ENCODE peak calls at places on chromosomes 6 and 20, in six cellular contexts. F is GM12878, O is H1, U is HCT116, R is HepG2, C is K562. V is an unnamed sample.

GRCh38 chr6:153167026-153167891 is 36.2 kb upstream of the RGS17 start:
- DNase-seq in F (no peak), O (no peak), U (peak; percentile 82), R (peak; percentile 22), C (no peak), V (no peak)

GRCh38 chr6:227074-227782 is 65.1 kb upstream of the DUSP22 start:
- DNase-seq in F (peak; percentile 95), O (no peak), U (no peak), R (no peak), C (no peak), V (no peak)

GRCh38 chr6:41226752-41227151 is 1.4 kb upstream of the TREML4 start:
- DNase-seq in F (no peak), O (no peak), U (no peak), R (no peak), C (no peak), V (peak; percentile 32)

GRCh38 chr20:3109350-3110302 is 25.1 kb upstream of the AVP start:
- DNase-seq in F (no peak), O (no peak), U (no peak), R (no peak), C (no peak), V (no peak)

GRCh38 chr6:149306967-149307366 is 10.5 kb upstream of the TAB2 start:
- DNase-seq in F (no peak), O (no peak), U (no peak), R (no peak), C (no peak), V (no peak)

GRCh38 chr6:149717255-149717587 is 680 bp downstream of the LATS1 start:
- DNase-seq in F (no peak), O (no peak), U (no peak), R (no peak), C (no peak), V (no peak)

GRCh38 chr6:13766201-13766634 is 48.1 kb downstream of the MCUR1 start:
- DNase-seq in F (no peak), O (no peak), U (peak; percentile 29), R (no peak), C (no peak), V (peak; percentile 3)

GRCh38 chr6:66962082-66962481 is 1255.1 kb upstream of the EYS start:
- DNase-seq in F (no peak), O (no peak), U (no peak), R (no peak), C (no peak), V (no peak)

GRCh38 chr6:151847064-151847463 is 39.6 kb downstream of the ESR1 start:
- DNase-seq in F (no peak), O (peak; percentile 55), U (no peak), R (peak; percentile 46), C (no peak), V (peak; percentile 64)

GRCh38 chr20:46578745-46579144 is 28.3 kb upstream of the OCSTAMP start:
- DNase-seq in F (no peak), O (no peak), U (no peak), R (no peak), C (no peak), V (no peak)

GRCh38 chr6:159606786-159607185 is 86.3 kb downstream of the SOD2 start:
- DNase-seq in F (no peak), O (no peak), U (no peak), R (no peak), C (no peak), V (no peak)

GRCh38 chr6:110315856-110316398 is 42.2 kb downstream of the METTL24 start:
- DNase-seq in F (no peak), O (no peak), U (no peak), R (no peak), C (no peak), V (no peak)

GRCh38 chr20:51752343-51752951 is 15.7 kb downstream of the ATP9A start:
- DNase-seq in F (no peak), O (no peak), U (no peak), R (peak; percentile 71), C (no peak), V (no peak)

GRCh38 chr20:34065260-34065659 is 46.8 kb downstream of the EIF2S2 start:
- DNase-seq in F (no peak), O (no peak), U (no peak), R (no peak), C (no peak), V (no peak)

GRCh38 chr6:87393026-87393622 is 14.6 kb upstream of the CFAP206 start:
- DNase-seq in F (no peak), O (no peak), U (peak; percentile 62), R (peak; percentile 59), C (peak; percentile 42), V (no peak)

GRCh38 chr20:24438331-24438730 is 31.1 kb upstream of the SYNDIG1 start:
- DNase-seq in F (no peak), O (no peak), U (no peak), R (no peak), C (no peak), V (no peak)

GRCh38 chr20:34268851-34269668 is 27.8 kb downstream of the ASIP start:
- DNase-seq in F (no peak), O (peak; percentile 73), U (no peak), R (no peak), C (no peak), V (no peak)

GRCh38 chr6:136608991-136609390 is 58.8 kb upstream of the MAP7 start:
- DNase-seq in F (no peak), O (no peak), U (no peak), R (no peak), C (no peak), V (no peak)

GRCh38 chr6:136607204-136607931 is 57.1 kb upstream of the MAP7 start:
- DNase-seq in F (no peak), O (no peak), U (no peak), R (peak; percentile 22), C (no peak), V (no peak)

GRCh38 chr6:136611133-136611532 is 60.9 kb upstream of the MAP7 start:
- DNase-seq in F (no peak), O (no peak), U (peak; percentile 29), R (no peak), C (no peak), V (no peak)

GRCh38 chr6:136609878-136610706 is 59.9 kb upstream of the MAP7 start:
- DNase-seq in F (no peak), O (no peak), U (peak; percentile 98), R (peak; percentile 46), C (peak; percentile 74), V (no peak)

DNA sequence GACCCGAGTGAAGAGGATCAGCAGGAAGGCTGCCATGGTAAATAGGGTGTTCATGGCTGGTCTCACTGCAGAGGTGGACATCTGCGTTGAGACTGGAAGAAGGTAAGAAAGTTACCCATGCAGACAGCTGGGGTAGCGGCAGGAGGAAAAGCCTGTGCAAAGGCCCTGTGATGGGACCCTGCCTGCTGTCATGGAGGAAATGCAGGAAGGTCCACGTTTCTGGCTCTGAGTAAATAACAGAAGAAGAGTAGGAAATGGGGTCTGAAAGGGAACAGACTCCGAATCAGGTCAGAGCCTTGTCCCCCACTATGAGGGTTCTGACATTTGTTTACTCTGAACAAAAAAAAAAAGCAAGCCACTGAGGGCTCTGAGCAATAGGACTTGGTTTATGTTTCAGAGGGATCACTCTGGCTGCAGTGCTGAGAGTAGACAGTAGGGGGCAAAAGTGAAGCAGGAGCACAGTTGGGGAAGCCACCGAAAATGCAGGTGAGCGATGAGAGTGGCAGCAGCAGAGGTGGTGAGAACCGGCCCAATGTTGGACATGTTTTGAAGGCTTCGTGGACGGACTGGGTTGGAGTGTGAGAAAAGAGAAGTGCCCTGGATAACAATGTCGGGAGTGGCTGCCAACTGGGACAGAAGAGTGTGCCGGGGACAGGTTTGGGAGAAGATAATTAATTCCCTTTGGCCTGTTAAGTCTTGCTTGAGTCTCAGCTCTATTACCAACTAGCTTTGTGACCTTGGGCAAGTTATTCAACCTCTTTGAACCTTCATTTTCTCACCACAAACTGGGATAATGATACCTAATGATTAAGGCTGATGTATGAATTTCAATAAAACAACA is 57.9 kb upstream of the MAP7 start:
- DNase-seq in F (peak; percentile 17), O (peak; percentile 97), U (peak; percentile 75), R (peak; percentile 59), C (peak; percentile 57), V (no peak)
- TF ChIP-seq JUND in F (no peak), O (no peak), U (no peak), R (no peak), C (peak; percentile 7), V (no peak)

GRCh38 chr6:2157441-2158127 is 87.8 kb downstream of the GMDS start:
- DNase-seq in F (peak; percentile 34), O (no peak), U (peak; percentile 48), R (peak; percentile 23), C (no peak), V (no peak)
- TF ChIP-seq JUND in F (no peak), O (no peak), U (peak; percentile 14), R (no peak), C (no peak), V (no peak)

DNA sequence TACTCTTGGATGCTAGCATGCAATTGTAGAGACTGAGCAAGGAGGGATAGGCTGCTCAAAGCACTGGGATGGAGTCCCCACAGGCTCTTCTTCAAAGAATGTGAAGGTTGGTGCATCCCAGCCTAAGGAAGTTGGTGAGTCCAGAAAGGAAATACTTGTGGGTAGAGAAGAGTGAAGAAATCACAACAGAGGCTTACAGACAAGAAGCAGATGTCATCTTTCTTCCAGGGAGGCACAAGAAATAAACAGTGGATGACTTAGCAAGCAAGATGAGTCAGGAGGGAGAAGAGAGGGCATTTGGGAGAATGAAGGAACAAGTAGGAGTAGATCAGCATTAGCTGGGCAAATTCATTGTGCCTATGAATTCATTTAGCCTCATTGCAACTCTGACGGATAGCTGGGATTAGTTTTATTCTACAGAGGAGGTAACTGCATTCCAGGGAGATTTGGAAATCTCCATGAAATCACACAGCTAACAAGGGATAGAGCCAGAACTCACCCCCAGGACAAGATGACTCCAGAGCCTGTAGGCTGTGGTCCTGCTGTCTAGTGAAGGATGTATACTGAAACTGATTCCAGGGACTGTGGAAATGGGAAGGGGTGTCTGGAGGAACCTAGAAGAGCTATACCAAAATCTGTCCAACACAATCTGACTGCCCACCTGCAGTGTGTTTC is 125.8 kb upstream of the SPTLC3 start:
- DNase-seq in F (no peak), O (no peak), U (no peak), R (no peak), C (no peak), V (no peak)
- TF ChIP-seq JUND in F (no peak), O (no peak), U (no peak), R (no peak), C (no peak), V (no peak)

GRCh38 chr20:62554898-62555641 is 79.3 kb upstream of the GATA5 start:
- DNase-seq in F (no peak), O (no peak), U (no peak), R (no peak), C (no peak), V (no peak)

GRCh38 chr20:62553136-62553837 is 77.5 kb upstream of the GATA5 start:
- DNase-seq in F (no peak), O (no peak), U (no peak), R (no peak), C (no peak), V (no peak)

GRCh38 chr20:62552613-62553012 is 76.8 kb upstream of the GATA5 start:
- DNase-seq in F (no peak), O (no peak), U (no peak), R (no peak), C (no peak), V (no peak)

GRCh38 chr20:62554214-62554897 is 78.6 kb upstream of the GATA5 start:
- DNase-seq in F (no peak), O (no peak), U (no peak), R (no peak), C (no peak), V (no peak)

DNA sequence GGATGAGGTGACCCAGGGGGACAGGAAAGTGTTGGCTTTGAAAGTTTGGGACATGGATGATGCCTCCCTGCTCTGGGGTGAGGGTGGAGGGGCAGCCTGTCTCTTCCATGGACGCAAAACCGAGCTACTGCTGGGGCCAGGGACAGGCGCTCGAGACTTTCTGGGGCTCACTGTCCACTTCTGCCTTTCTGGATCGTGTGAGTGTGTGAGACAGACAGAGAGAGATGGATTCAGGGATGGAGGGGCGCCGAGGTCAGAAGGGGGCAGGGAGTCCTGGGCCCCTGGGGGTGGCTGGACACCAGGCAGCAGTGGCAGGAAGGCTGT is 78.0 kb upstream of the GATA5 start:
- DNase-seq in F (no peak), O (no peak), U (no peak), R (no peak), C (no peak), V (no peak)
- TF ChIP-seq JUND in F (no peak), O (no peak), U (no peak), R (no peak), C (no peak), V (no peak)

V was measured in T47D.